ENCODE peak calls at places on chromosomes 7 and 10, in five cellular contexts. V, M, K, E and Z are unnamed samples.
A peak's percentile ranks its signal among the peaks of the same experiment; 100 is the strongest.

GRCh38 chr7:142808802-142809583 is 38.2 kb downstream of the PRSS2 start:
- DNase-seq in E (no peak), K (no peak), V (no peak), M (no peak), Z (peak; percentile 56)

GRCh38 chr7:69934475-69934903 is 336.2 kb downstream of the AUTS2 start:
- DNase-seq in V (no peak), M (peak; percentile 4), E (no peak), K (no peak), Z (no peak)

GRCh38 chr7:82050134-82050533 is 280.3 kb upstream of the HGF start:
- DNase-seq in M (no peak), K (no peak), V (peak; percentile 88), E (peak; percentile 6), Z (no peak)

GRCh38 chr7:47337021-47337492 is 244.9 kb downstream of the TNS3 start:
- DNase-seq in E (no peak), K (no peak), V (no peak), M (no peak), Z (no peak)

GRCh38 chr10:11863353-11864105 is 40.4 kb downstream of the PROSER2 start:
- DNase-seq in V (no peak), K (peak; percentile 22), M (no peak), E (no peak), Z (peak; percentile 19)

GRCh38 chr10:90751107-90751997 is 106.5 kb downstream of the HTR7 start:
- DNase-seq in V (peak; percentile 38), E (peak; percentile 82), M (peak; percentile 14), K (no peak), Z (no peak)

GRCh38 chr7:121447939-121448338 is 51.8 kb upstream of the FAM3C start:
- DNase-seq in M (no peak), E (no peak), K (no peak), V (no peak), Z (no peak)

GRCh38 chr7:23205861-23206510 is 24.1 kb downstream of the NUP42 start:
- DNase-seq in M (no peak), E (peak; percentile 68), V (no peak), K (no peak), Z (no peak)

GRCh38 chr7:39451901-39452300 is 114.3 kb upstream of the YAE1 start:
- DNase-seq in V (no peak), M (no peak), K (no peak), E (no peak), Z (no peak)

GRCh38 chr10:92242380-92242779 is 48.5 kb downstream of the CPEB3 start:
- DNase-seq in V (no peak), E (no peak), K (no peak), M (no peak), Z (no peak)

GRCh38 chr10:47452495-47453434 is 31.1 kb downstream of the ANXA8 start:
- DNase-seq in E (peak; percentile 17), K (no peak), V (no peak), M (no peak), Z (no peak)

GRCh38 chr7:99944508-99945070 is 15.2 kb upstream of the GJC3 start:
- DNase-seq in K (no peak), V (no peak), M (no peak), E (peak; percentile 78), Z (no peak)

GRCh38 chr10:126065751-126066150 is 169.4 kb downstream of the FANK1 start:
- DNase-seq in E (no peak), M (no peak), K (no peak), V (no peak), Z (no peak)

GRCh38 chr10:6030940-6031339 is 31.2 kb downstream of the IL2RA start:
- DNase-seq in E (no peak), M (no peak), V (no peak), K (no peak), Z (no peak)

GRCh38 chr10:2980791-2981360 is 86.5 kb upstream of the PFKP start:
- DNase-seq in E (no peak), M (no peak), K (no peak), V (no peak), Z (no peak)

GRCh38 chr10:117007080-117007479 is 2.1 kb upstream of the SHTN1 start:
- DNase-seq in E (no peak), M (no peak), V (peak; percentile 15), K (no peak), Z (no peak)

GRCh38 chr7:73988197-73988596 is 39.8 kb upstream of the ELN start:
- DNase-seq in M (no peak), E (no peak), V (no peak), K (no peak), Z (no peak)

GRCh38 chr10:36256166-36256565 is 614.1 kb upstream of the FZD8 start:
- DNase-seq in M (no peak), K (no peak), E (no peak), V (no peak), Z (no peak)

GRCh38 chr7:34928052-34928451 is 109.2 kb downstream of the DPY19L1 start:
- DNase-seq in K (no peak), V (peak; percentile 10), M (peak; percentile 24), E (peak; percentile 93), Z (peak; percentile 39)

GRCh38 chr7:50262916-50263690 is 41.4 kb upstream of the IKZF1 start:
- DNase-seq in E (no peak), K (no peak), V (no peak), M (no peak), Z (no peak)

GRCh38 chr7:100433592-100434296 is 2.6 kb downstream of the PPP1R35 start:
- DNase-seq in E (no peak), K (peak; percentile 57), V (no peak), M (no peak), Z (no peak)

GRCh38 chr10:131086511-131086910 is 225.0 kb downstream of the TCERG1L start:
- DNase-seq in M (no peak), K (peak; percentile 32), E (no peak), V (no peak), Z (no peak)

GRCh38 chr7:88331322-88331721 is 24.6 kb upstream of the STEAP4 start:
- DNase-seq in V (no peak), M (no peak), K (no peak), E (no peak), Z (no peak)

GRCh38 chr7:75849573-75849972 is 29.3 kb upstream of the RHBDD2 start:
- DNase-seq in E (no peak), V (no peak), K (no peak), M (no peak), Z (no peak)

GRCh38 chr7:50393547-50394252 is 56.5 kb downstream of the FIGNL1 start:
- DNase-seq in V (no peak), K (no peak), E (no peak), M (no peak), Z (no peak)

GRCh38 chr7:73652541-73652949 is 15.1 kb upstream of the VPS37D start:
- DNase-seq in K (no peak), E (no peak), M (no peak), V (no peak), Z (no peak)

GRCh38 chr10:52668024-52668423 is 104.6 kb downstream of the MBL2 start:
- DNase-seq in M (no peak), V (no peak), K (no peak), E (no peak), Z (no peak)

GRCh38 chr7:30136339-30136738 is 1.6 kb downstream of the MTURN start:
- DNase-seq in M (no peak), K (no peak), V (no peak), E (peak; percentile 42), Z (no peak)

GRCh38 chr10:48658243-48658888 is 26.3 kb upstream of the WDFY4 start:
- DNase-seq in V (peak; percentile 41), M (peak; percentile 50), E (peak; percentile 88), K (peak; percentile 81), Z (peak; percentile 81)

GRCh38 chr7:4694653-4695335 is 12.7 kb downstream of the FOXK1 start:
- DNase-seq in K (peak; percentile 94), E (no peak), M (no peak), V (no peak), Z (no peak)

GRCh38 chr10:101214446-101215396 is 14.5 kb downstream of the LBX1 start:
- DNase-seq in E (peak; percentile 96), V (no peak), K (no peak), M (peak; percentile 30), Z (peak; percentile 65)

GRCh38 chr10:124105594-124105993 is 12.2 kb upstream of the CHST15 start:
- DNase-seq in M (peak; percentile 36), K (no peak), V (no peak), E (no peak), Z (no peak)

GRCh38 chr10:124104011-124104627 is 10.7 kb upstream of the CHST15 start:
- DNase-seq in E (no peak), M (no peak), V (no peak), K (no peak), Z (no peak)

GRCh38 chr10:124109261-124109660 is 15.9 kb upstream of the CHST15 start:
- DNase-seq in E (no peak), K (no peak), V (no peak), M (no peak), Z (no peak)

GRCh38 chr10:124105045-124105444 is 11.6 kb upstream of the CHST15 start:
- DNase-seq in E (no peak), M (no peak), V (no peak), K (no peak), Z (no peak)

GRCh38 chr10:124106241-124106905 is 13.0 kb upstream of the CHST15 start:
- DNase-seq in V (no peak), M (peak; percentile 80), E (no peak), K (peak; percentile 93), Z (peak; percentile 77)
- H3K4me3 ChIP-seq in V (peak overlapping the region; percentile 21), M (no peak overlapping the region), E (no peak overlapping the region), K (no peak overlapping the region), Z (no peak overlapping the region)

GRCh38 chr7:157339777-157340677 is 3.2 kb downstream of the DNAJB6 start:
- DNase-seq in M (peak; percentile 48), V (peak; percentile 85), E (peak; percentile 78), K (peak; percentile 77), Z (peak; percentile 62)

GRCh38 chr7:157336383-157337315 is at the start of gene DNAJB6:
- DNase-seq in V (no peak), E (peak; percentile 94), M (peak; percentile 91), K (peak; percentile 96), Z (peak; percentile 94)

GRCh38 chr7:157335256-157335655 is 1.5 kb upstream of the DNAJB6 start:
- DNase-seq in V (no peak), E (no peak), M (no peak), K (no peak), Z (no peak)

GRCh38 chr7:157335991-157336382 is 817 bp upstream of the DNAJB6 start:
- DNase-seq in V (no peak), M (no peak), E (peak; percentile 51), K (no peak), Z (no peak)

GRCh38 chr7:157337316-157338149 is 729 bp downstream of the DNAJB6 start:
- DNase-seq in E (no peak), K (peak; percentile 79), V (no peak), M (peak; percentile 31), Z (peak; percentile 76)
- TF ChIP-seq POLR2AphosphoS5 in E (no peak), K (peak; percentile 39), V (no peak), M (no peak), Z (peak; percentile 11)

GRCh38 chr7:25947669-25948516 is 204.1 kb upstream of the NFE2L3 start:
- DNase-seq in V (no peak), K (no peak), E (no peak), M (no peak), Z (no peak)
- H3K4me3 ChIP-seq in V (no peak overlapping the region), K (no peak overlapping the region), E (peak overlapping the region; percentile 82), M (no peak overlapping the region), Z (no peak overlapping the region)

DNA sequence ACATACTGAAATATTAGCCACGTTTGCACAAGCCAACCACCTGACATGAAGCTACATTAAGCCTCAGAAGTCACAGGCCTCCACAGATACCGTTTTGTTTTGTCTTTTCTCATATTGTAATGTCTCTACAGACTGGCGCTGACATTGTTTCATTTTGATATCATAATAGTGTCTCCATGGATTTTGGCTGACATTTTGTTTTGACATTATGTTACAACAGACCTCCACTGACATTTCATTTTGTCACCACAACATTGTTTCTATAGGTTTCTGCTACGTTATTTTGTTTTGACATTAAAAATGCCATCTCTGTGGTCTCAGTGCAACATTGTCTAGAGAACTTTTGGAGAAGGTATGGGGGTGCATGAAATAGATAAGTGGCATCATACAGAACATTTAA is 666.8 kb downstream of the PARD3 start:
- DNase-seq in K (no peak), M (no peak), E (no peak), V (no peak), Z (no peak)
- TF ChIP-seq POLR2AphosphoS5 in K (no peak), M (no peak), E (no peak), V (no peak), Z (no peak)